ENCODE peak calls at places on chromosome 4, in four cellular contexts. One of them, this sample, is unnamed.
A peak's percentile ranks its signal among the peaks of the same experiment; 100 is the strongest.

GRCh38 chr4:121484633-121485032 is 103.8 kb upstream of the QRFPR start:
- DNase-seq in Peyer's patch: no peak
- DNase-seq in GM23338: peak; percentile 78
- DNase-seq in endothelial cell: peak; percentile 15
- DNase-seq in this sample: no peak

GRCh38 chr4:159655547-159655946 is 552.7 kb downstream of the RAPGEF2 start:
- DNase-seq in Peyer's patch: no peak
- DNase-seq in GM23338: no peak
- DNase-seq in endothelial cell: no peak
- DNase-seq in this sample: no peak

GRCh38 chr4:25908491-25908901 is 5.5 kb upstream of the SMIM20 start:
- DNase-seq in Peyer's patch: no peak
- DNase-seq in GM23338: no peak
- DNase-seq in endothelial cell: no peak
- DNase-seq in this sample: no peak

GRCh38 chr4:63578383-63578782 is 830.9 kb downstream of the TECRL start:
- DNase-seq in Peyer's patch: no peak
- DNase-seq in GM23338: no peak
- DNase-seq in endothelial cell: no peak
- DNase-seq in this sample: peak; percentile 3

GRCh38 chr4:62490635-62491034 is 1290.5 kb downstream of the ADGRL3 start:
- DNase-seq in Peyer's patch: no peak
- DNase-seq in GM23338: no peak
- DNase-seq in endothelial cell: no peak
- DNase-seq in this sample: no peak

GRCh38 chr4:1871471-1872021 is 353 bp downstream of the NSD2 start:
- DNase-seq in Peyer's patch: no peak
- DNase-seq in GM23338: peak; percentile 56
- DNase-seq in endothelial cell: no peak
- DNase-seq in this sample: no peak

GRCh38 chr4:118282692-118283091 is 70.1 kb downstream of the PRSS12 start:
- DNase-seq in Peyer's patch: no peak
- DNase-seq in GM23338: no peak
- DNase-seq in endothelial cell: no peak
- DNase-seq in this sample: no peak

GRCh38 chr4:115851918-115852766 is 738.7 kb upstream of the NDST4 start:
- DNase-seq in Peyer's patch: no peak
- DNase-seq in GM23338: peak; percentile 90
- DNase-seq in endothelial cell: peak; percentile 67
- DNase-seq in this sample: peak; percentile 36

GRCh38 chr4:52015366-52015765 is 4.8 kb downstream of the LRRC66 start:
- DNase-seq in Peyer's patch: no peak
- DNase-seq in GM23338: peak; percentile 55
- DNase-seq in endothelial cell: no peak
- DNase-seq in this sample: no peak

GRCh38 chr4:91127891-91128290 is 1000.7 kb downstream of the CCSER1 start:
- DNase-seq in Peyer's patch: no peak
- DNase-seq in GM23338: no peak
- DNase-seq in endothelial cell: no peak
- DNase-seq in this sample: no peak

GRCh38 chr4:104494822-104495559 is at the start of gene CXXC4:
- DNase-seq in Peyer's patch: peak; percentile 16
- DNase-seq in GM23338: peak; percentile 94
- DNase-seq in endothelial cell: peak; percentile 63
- DNase-seq in this sample: no peak

GRCh38 chr4:107333518-107333917 is 297.4 kb upstream of the DKK2 start:
- DNase-seq in Peyer's patch: no peak
- DNase-seq in GM23338: no peak
- DNase-seq in endothelial cell: no peak
- DNase-seq in this sample: no peak

GRCh38 chr4:110902500-110902899 is 279.6 kb upstream of the PITX2 start:
- DNase-seq in Peyer's patch: no peak
- DNase-seq in GM23338: no peak
- DNase-seq in endothelial cell: no peak
- DNase-seq in this sample: no peak

GRCh38 chr4:43339435-43339834 is 446.9 kb downstream of the GRXCR1 start:
- DNase-seq in Peyer's patch: no peak
- DNase-seq in GM23338: no peak
- DNase-seq in endothelial cell: no peak
- DNase-seq in this sample: no peak

GRCh38 chr4:4512282-4512681 is 29.6 kb downstream of the STX18 start:
- DNase-seq in Peyer's patch: no peak
- DNase-seq in GM23338: no peak
- DNase-seq in endothelial cell: no peak
- DNase-seq in this sample: no peak

GRCh38 chr4:3791910-3792542 is 25.8 kb downstream of the ADRA2C start:
- DNase-seq in Peyer's patch: no peak
- DNase-seq in GM23338: peak; percentile 85
- DNase-seq in endothelial cell: peak; percentile 76
- DNase-seq in this sample: peak; percentile 37

GRCh38 chr4:16284050-16284449 is 57.8 kb upstream of the TAPT1 start:
- DNase-seq in Peyer's patch: no peak
- DNase-seq in GM23338: no peak
- DNase-seq in endothelial cell: no peak
- DNase-seq in this sample: no peak

GRCh38 chr4:16278178-16278577 is 51.9 kb upstream of the TAPT1 start:
- DNase-seq in Peyer's patch: no peak
- DNase-seq in GM23338: peak; percentile 49
- DNase-seq in endothelial cell: no peak
- DNase-seq in this sample: no peak
- TF ChIP-seq CTCF in Peyer's patch: no peak
- TF ChIP-seq CTCF in GM23338: peak; percentile 69
- TF ChIP-seq CTCF in endothelial cell: peak; percentile 24
- TF ChIP-seq CTCF in this sample: no peak

GRCh38 chr4:146261046-146261445 is 46.7 kb downstream of the REELD1 start:
- DNase-seq in Peyer's patch: no peak
- DNase-seq in GM23338: no peak
- DNase-seq in endothelial cell: no peak
- DNase-seq in this sample: no peak
- TF ChIP-seq CTCF in Peyer's patch: no peak
- TF ChIP-seq CTCF in GM23338: no peak
- TF ChIP-seq CTCF in endothelial cell: no peak
- TF ChIP-seq CTCF in this sample: no peak

GRCh38 chr4:6326312-6327060 is 56.8 kb downstream of the WFS1 start:
- DNase-seq in Peyer's patch: no peak
- DNase-seq in GM23338: no peak
- DNase-seq in endothelial cell: no peak
- DNase-seq in this sample: no peak
- TF ChIP-seq CTCF in Peyer's patch: no peak
- TF ChIP-seq CTCF in GM23338: no peak
- TF ChIP-seq CTCF in endothelial cell: no peak
- TF ChIP-seq CTCF in this sample: no peak

DNA sequence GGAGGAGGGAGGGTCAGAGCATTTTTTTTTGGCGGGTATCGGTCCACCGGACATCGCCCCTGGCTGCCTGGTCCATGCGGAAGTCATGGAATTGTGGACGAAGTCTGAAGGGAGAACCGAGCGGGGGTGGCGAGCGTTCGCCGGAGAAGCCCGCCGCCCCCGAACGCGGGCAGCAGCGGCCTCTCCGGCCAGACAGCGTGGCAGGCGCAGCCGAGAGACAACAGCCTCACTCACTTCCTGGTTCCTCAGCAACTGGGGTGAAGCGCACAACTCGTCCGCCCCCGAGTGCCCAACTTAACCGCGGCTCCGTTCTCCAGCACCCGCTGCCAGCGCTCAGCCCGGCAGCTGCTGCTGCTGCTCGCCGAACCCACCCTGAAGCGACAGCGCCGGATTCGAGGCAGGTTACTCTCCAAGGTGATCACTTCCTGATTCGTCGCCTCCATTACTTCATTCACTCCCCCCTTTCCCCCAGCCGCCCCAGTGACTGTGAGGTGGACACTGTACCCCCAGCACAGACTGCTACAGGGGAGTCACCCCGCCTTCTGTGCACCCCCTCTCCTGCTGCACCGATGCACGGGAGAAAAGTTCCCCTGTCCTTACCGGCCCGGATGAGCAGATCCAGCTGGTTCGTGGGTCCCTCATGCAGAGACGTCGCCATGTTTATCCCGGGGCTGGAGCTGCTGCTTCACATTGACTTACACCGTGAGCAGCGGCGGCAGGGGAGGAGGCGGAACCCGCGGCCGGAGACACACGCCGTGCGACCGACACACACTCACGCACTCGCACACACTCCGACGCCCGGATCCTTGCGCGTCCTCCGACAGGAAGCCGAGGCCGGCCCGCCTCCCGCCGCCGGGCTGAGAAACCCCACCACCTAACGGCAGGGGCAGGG is 68.2 kb downstream of the NOCT start:
- DNase-seq in Peyer's patch: peak; percentile 85
- DNase-seq in GM23338: peak; percentile 92
- DNase-seq in endothelial cell: peak; percentile 58
- DNase-seq in this sample: peak; percentile 82
- TF ChIP-seq CTCF in Peyer's patch: peak; percentile 41
- TF ChIP-seq CTCF in GM23338: peak; percentile 15
- TF ChIP-seq CTCF in endothelial cell: peak; percentile 27
- TF ChIP-seq CTCF in this sample: peak; percentile 28

GRCh38 chr4:125750827-125751466 is 436.2 kb downstream of the FAT4 start:
- DNase-seq in Peyer's patch: no peak
- DNase-seq in GM23338: peak; percentile 80
- DNase-seq in endothelial cell: peak; percentile 47
- DNase-seq in this sample: no peak
- TF ChIP-seq CTCF in Peyer's patch: peak; percentile 8
- TF ChIP-seq CTCF in GM23338: peak; percentile 73
- TF ChIP-seq CTCF in endothelial cell: no peak
- TF ChIP-seq CTCF in this sample: peak; percentile 28